ENCODE peak calls at places on chromosomes 12 and 14, in nine cellular contexts. R is neural crest cell; I is spleen; G is NCI-H345; Z is stimulated activated CD4-positive, alpha-beta T cell treated with anti-CD3 and anti-CD28 coated beads, Interleukin-4, amount 100 ng/mL, for 24 hours; N is WTC11; Q is NCI-H460; C is AG04449; Y is RPMI8226. A is an unnamed sample.

GRCh38 chr12:132116709-132117557 is 27.2 kb downstream of the DDX51 start:
- DNase-seq in R (no peak), I (no peak), G (no peak), Z (no peak), N (no peak), Q (no peak), C (no peak), Y (no peak), A (no peak)

GRCh38 chr12:19515179-19515578 is 75.9 kb downstream of the AEBP2 start:
- DNase-seq in R (no peak), I (no peak), G (no peak), Z (no peak), N (no peak), Q (peak), C (no peak), Y (no peak), A (no peak)

GRCh38 chr14:94028450-94028826 is 2.3 kb downstream of the OTUB2 start:
- DNase-seq in R (no peak), I (no peak), G (peak), Z (peak), N (no peak), Q (no peak), C (no peak), Y (no peak), A (no peak)

GRCh38 chr14:42185718-42186117 is 579.0 kb downstream of the LRFN5 start:
- DNase-seq in R (no peak), I (no peak), G (no peak), Z (no peak), N (no peak), Q (no peak), C (no peak), Y (no peak), A (no peak)

GRCh38 chr12:31876568-31877424 is 82.4 kb upstream of the RESF1 start:
- DNase-seq in R (no peak), I (no peak), G (no peak), Z (no peak), N (no peak), Q (no peak), C (no peak), Y (peak), A (no peak)

GRCh38 chr12:116542345-116542950 is 16.7 kb upstream of the MAP1LC3B2 start:
- DNase-seq in R (no peak), I (no peak), G (no peak), Z (no peak), N (no peak), Q (no peak), C (no peak), Y (no peak), A (no peak)

GRCh38 chr12:106274012-106274411 is 26.2 kb upstream of the CKAP4 start:
- DNase-seq in R (no peak), I (no peak), G (no peak), Z (no peak), N (no peak), Q (no peak), C (no peak), Y (no peak), A (no peak)

GRCh38 chr12:93186131-93186530 is 191.6 kb upstream of the NUDT4 start:
- DNase-seq in R (no peak), I (no peak), G (no peak), Z (no peak), N (no peak), Q (no peak), C (no peak), Y (no peak), A (no peak)

GRCh38 chr14:83940253-83940652 is 1589.7 kb upstream of the FLRT2 start:
- DNase-seq in R (no peak), I (no peak), G (peak), Z (no peak), N (no peak), Q (no peak), C (no peak), Y (no peak), A (no peak)

A was measured in mesenteric fat pad.